ENCODE peak calls at places on chromosomes 11 and 22, in five cellular contexts. I is neuronal stem cell, D is H1, O is IMR-90, J is trophoblast cell. R is an unnamed sample.

GRCh38 chr11:102111011-102111786 is 952 bp downstream of the YAP1 start:
- DNase-seq in J (peak; percentile 79), O (peak; percentile 81), I (peak; percentile 85), D (peak; percentile 79), R (peak; percentile 88)

GRCh38 chr11:46120361-46120710 is 918 bp downstream of the PHF21A start:
- DNase-seq in O (no peak), D (no peak), I (no peak), J (peak; percentile 27), R (no peak)

GRCh38 chr11:118694185-118694584 is 14.7 kb upstream of the TREH start:
- DNase-seq in O (no peak), J (no peak), D (no peak), I (no peak), R (no peak)

GRCh38 chr22:19872779-19873137 is 18.1 kb upstream of the GNB1L start:
- DNase-seq in D (no peak), O (no peak), J (no peak), I (no peak), R (no peak)

GRCh38 chr22:40594924-40595323 is 41.6 kb downstream of the MRTFA start:
- DNase-seq in O (peak; percentile 32), I (no peak), J (peak; percentile 71), D (no peak), R (no peak)

GRCh38 chr11:44335052-44335894 is 25.3 kb upstream of the ALX4 start:
- DNase-seq in O (no peak), J (no peak), I (no peak), D (no peak), R (no peak)

GRCh38 chr11:23406131-23406819 is 546.0 kb upstream of the CCDC179 start:
- DNase-seq in J (no peak), I (no peak), O (no peak), D (no peak), R (no peak)

GRCh38 chr11:132644511-132644910 is 887.8 kb downstream of the OPCML start:
- DNase-seq in J (no peak), D (no peak), I (no peak), O (no peak), R (no peak)

GRCh38 chr22:21455334-21456089 is 11.7 kb upstream of the TMEM191C start:
- DNase-seq in J (no peak), I (no peak), D (no peak), O (no peak), R (no peak)

GRCh38 chr11:34044664-34045485 is 6.7 kb upstream of the CAPRIN1 start:
- DNase-seq in O (peak; percentile 82), J (peak; percentile 99), I (no peak), D (peak; percentile 23), R (peak; percentile 89)

GRCh38 chr11:35009191-35009940 is 92.9 kb downstream of the PDHX start:
- DNase-seq in O (peak; percentile 74), I (no peak), J (peak; percentile 33), D (no peak), R (peak; percentile 48)

GRCh38 chr22:36117053-36117554 is 43.5 kb downstream of the APOL3 start:
- DNase-seq in I (no peak), D (no peak), J (no peak), O (no peak), R (no peak)

GRCh38 chr11:29634744-29635143 is 382.1 kb downstream of the KCNA4 start:
- DNase-seq in D (no peak), O (no peak), I (no peak), J (no peak), R (no peak)

GRCh38 chr11:68963779-68964178 is 17.0 kb downstream of the MRGPRD start:
- DNase-seq in J (peak; percentile 27), D (no peak), O (peak; percentile 19), I (no peak), R (no peak)

GRCh38 chr11:92628401-92629292 is 340.8 kb upstream of the MTNR1B start:
- DNase-seq in D (no peak), I (no peak), O (peak; percentile 45), J (peak; percentile 49), R (no peak)

GRCh38 chr11:57469268-57469667 is 8.9 kb downstream of the RTN4RL2 start:
- DNase-seq in O (no peak), J (no peak), I (no peak), D (no peak), R (no peak)

GRCh38 chr11:119109843-119110242 is 2.7 kb downstream of the C2CD2L start:
- DNase-seq in J (no peak), I (no peak), O (no peak), D (no peak), R (no peak)

GRCh38 chr11:92440701-92441338 is 216.2 kb downstream of the FAT3 start:
- DNase-seq in I (no peak), O (no peak), D (no peak), J (no peak), R (no peak)

GRCh38 chr11:125229006-125229405 is 64.5 kb downstream of the PKNOX2 start:
- DNase-seq in D (no peak), I (no peak), J (no peak), O (no peak), R (no peak)

GRCh38 chr11:96211433-96211832 is 131.6 kb downstream of the MAML2 start:
- DNase-seq in J (no peak), O (no peak), D (no peak), I (no peak), R (no peak)

GRCh38 chr11:289145-289705 is 299 bp downstream of the PGGHG start:
- DNase-seq in O (no peak), D (no peak), I (no peak), J (no peak), R (no peak)
- H3K4ac ChIP-seq in O (peak overlapping the region; percentile 56), D (peak overlapping the region; percentile 94), I (no peak overlapping the region), J (peak overlapping the region; percentile 18), R (peak overlapping the region; percentile 59)

DNA sequence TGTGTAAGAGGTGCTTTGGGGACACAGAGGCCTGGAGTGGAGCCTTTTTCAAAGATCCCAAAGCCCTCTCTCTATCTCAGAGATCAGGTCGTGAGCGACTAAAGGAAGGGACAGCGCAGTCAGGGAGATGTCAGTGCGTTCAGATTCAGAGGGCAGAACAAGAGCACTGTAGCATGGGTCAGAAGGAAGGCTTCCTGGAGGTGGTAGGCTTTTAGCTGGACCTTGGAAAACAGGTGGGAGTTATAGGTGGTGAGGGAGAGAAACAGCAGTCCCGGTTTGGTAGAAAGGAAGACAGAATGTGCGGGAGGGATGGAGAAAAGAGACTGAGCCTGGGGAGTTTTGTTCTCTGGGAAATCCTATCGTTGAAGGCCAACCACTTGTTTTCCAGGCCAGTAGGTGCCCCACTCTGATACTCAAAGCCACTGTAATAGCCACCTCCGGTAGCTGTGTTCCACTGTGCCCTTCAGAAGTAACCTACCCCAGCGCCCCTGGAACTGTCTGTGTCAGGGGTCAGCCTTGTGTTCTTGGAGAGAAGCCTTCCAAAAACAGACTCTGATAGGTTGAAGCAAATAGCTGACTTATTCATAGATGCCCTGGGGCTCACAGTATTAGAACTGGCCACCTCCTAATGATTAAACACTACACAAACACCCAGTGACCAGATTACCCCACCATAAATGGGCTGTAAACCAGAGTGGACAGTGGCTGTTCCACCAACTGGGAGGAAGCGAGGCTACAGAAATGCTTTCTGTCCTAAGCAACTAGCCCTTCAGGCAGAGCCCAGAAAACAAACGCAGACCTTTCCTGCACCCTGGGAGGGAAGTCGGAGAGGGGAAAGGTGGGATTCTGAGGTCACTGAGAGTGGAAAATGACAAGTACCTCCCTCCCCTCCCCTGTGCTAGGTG is 157.7 kb downstream of the DBX1 start:
- DNase-seq in O (no peak), D (no peak), J (no peak), I (no peak), R (no peak)
- H3K4ac ChIP-seq in O (no peak overlapping the region), D (peak overlapping the region; percentile 4), J (no peak overlapping the region), I (no peak overlapping the region), R (peak overlapping the region; percentile 20)

DNA sequence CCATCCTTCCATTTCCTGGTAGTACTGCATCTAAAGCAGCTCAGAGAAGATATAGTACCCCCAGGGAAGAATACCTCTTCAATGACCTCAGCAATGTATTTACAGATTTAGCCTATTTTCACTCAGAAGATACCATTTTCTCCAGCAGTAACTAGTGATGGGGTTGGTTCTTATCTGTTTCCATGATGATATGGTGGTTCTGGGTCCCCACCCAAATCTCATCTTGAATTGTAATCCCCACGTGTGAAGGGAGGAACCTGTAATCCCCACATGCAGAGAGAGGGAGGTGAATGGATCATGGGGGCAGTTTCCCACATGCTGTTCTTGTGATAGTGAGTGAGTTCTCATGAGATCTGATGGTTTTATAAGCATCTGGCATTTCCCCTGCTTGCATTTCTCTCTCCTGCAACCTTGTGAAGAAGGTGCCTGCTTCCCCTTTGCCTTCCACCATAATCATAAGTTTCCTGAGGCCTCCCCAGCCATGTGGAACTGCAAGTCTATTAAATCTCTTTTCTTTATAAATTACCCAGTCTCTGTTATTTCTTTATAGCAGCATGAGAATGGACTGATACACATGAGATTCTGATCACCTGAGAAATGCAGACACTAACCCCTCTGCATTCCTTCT is 139.2 kb downstream of the CCDC81 start:
- DNase-seq in D (no peak), O (no peak), I (no peak), J (peak; percentile 47), R (no peak)
- H3K4ac ChIP-seq in D (no peak overlapping the region), O (no peak overlapping the region), I (no peak overlapping the region), J (no peak overlapping the region), R (no peak overlapping the region)

GRCh38 chr22:23786261-23786710 is 480 bp upstream of the SMARCB1 start:
- DNase-seq in I (no peak), D (no peak), J (peak; percentile 27), O (no peak), R (no peak)
- H3K4ac ChIP-seq in I (no peak overlapping the region), D (no peak overlapping the region), J (peak overlapping the region; percentile 89), O (peak overlapping the region; percentile 96), R (peak overlapping the region; percentile 35)

GRCh38 chr22:26658161-26658560 is 773 bp downstream of the MIAT start:
- DNase-seq in I (no peak), O (no peak), J (no peak), D (no peak), R (no peak)

GRCh38 chr22:26660961-26661578 is 3.7 kb downstream of the MIAT start:
- DNase-seq in O (no peak), I (peak; percentile 80), D (no peak), J (no peak), R (no peak)

GRCh38 chr22:26662160-26662559 is 4.8 kb downstream of the MIAT start:
- DNase-seq in J (no peak), O (no peak), D (no peak), I (no peak), R (no peak)

GRCh38 chr22:26656896-26657851 is at the start of gene MIAT:
- DNase-seq in J (no peak), O (peak; percentile 24), I (peak; percentile 69), D (no peak), R (no peak)

DNA sequence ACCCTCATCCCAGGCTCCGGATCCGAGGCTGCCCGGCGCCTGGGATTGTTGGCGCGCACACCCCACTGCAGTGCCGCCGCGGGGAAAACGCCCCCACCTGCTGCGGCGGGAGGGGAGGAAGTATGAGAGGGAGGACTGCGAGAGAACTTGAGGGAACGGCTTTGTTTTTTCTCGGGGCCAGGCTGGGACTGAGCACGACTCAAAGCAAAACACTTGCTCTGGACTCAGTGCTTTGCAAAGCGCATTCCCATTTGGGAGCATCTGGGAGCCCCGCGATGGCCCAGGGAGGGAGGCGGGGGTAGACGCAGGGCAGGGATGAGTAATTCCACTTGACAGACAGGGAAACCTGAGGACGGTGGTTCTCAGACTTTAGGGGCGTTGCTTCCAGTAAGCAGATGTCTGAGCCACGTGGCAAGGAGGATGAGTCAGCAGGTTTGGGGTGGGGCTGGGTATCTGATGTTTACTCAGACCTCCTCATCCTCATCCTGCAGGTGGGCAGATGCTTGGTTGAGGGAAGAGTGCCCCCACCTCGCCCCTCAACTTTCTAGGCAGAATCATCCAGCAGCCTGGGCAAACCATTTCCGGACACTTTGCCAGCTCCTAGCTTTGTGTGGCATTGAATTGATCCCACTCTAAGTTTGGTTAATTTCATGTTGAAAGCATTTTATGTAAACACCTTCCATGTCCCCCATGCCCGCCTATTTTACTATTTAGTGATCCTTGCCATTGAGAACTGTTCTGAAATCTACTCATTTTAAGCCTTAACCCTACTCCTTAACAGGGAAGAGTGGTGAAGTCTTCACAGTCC is 1.5 kb downstream of the MIAT start:
- DNase-seq in I (peak; percentile 72), D (peak; percentile 85), J (peak; percentile 5), O (peak; percentile 97), R (peak; percentile 92)
- H3K4ac ChIP-seq in I (no peak overlapping the region), D (no peak overlapping the region), J (no peak overlapping the region), O (peak overlapping the region; percentile 34), R (no peak overlapping the region)

GRCh38 chr11:85540181-85540580 is 87.0 kb downstream of the DLG2 start:
- DNase-seq in I (no peak), D (no peak), O (no peak), J (no peak), R (no peak)
- H3K4ac ChIP-seq in I (no peak overlapping the region), D (peak overlapping the region; percentile 82), O (no peak overlapping the region), J (no peak overlapping the region), R (no peak overlapping the region)

R was measured in mesenchymal stem cell.